ENCODE peak calls at places on chromosomes 16 and 17, in seven cellular contexts. One of them, this sample, is unnamed.

GRCh38 chr17:66493283-66494019 is 191.0 kb downstream of the PRKCA start:
- DNase-seq in uterus: no peak
- DNase-seq in endothelial cell: no peak
- DNase-seq in esophagus squamous epithelium: no peak
- DNase-seq in body of pancreas: no peak
- DNase-seq in A549: peak; percentile 53
- DNase-seq in heart left ventricle: no peak
- DNase-seq in this sample: no peak

GRCh38 chr17:69828087-69828486 is 246.9 kb upstream of the KCNJ16 start:
- DNase-seq in uterus: no peak
- DNase-seq in endothelial cell: no peak
- DNase-seq in esophagus squamous epithelium: no peak
- DNase-seq in body of pancreas: peak; percentile 34
- DNase-seq in A549: no peak
- DNase-seq in heart left ventricle: no peak
- DNase-seq in this sample: no peak

GRCh38 chr16:77683845-77684526 is 38.3 kb upstream of the NUDT7 start:
- DNase-seq in uterus: no peak
- DNase-seq in endothelial cell: no peak
- DNase-seq in esophagus squamous epithelium: no peak
- DNase-seq in body of pancreas: no peak
- DNase-seq in A549: no peak
- DNase-seq in heart left ventricle: no peak
- DNase-seq in this sample: no peak

GRCh38 chr17:68783861-68784260 is 171.3 kb downstream of the ABCA8 start:
- DNase-seq in uterus: no peak
- DNase-seq in endothelial cell: no peak
- DNase-seq in esophagus squamous epithelium: no peak
- DNase-seq in body of pancreas: no peak
- DNase-seq in A549: no peak
- DNase-seq in heart left ventricle: no peak
- DNase-seq in this sample: no peak

GRCh38 chr16:46884513-46885293 is 541 bp downstream of the GPT2 start:
- DNase-seq in uterus: no peak
- DNase-seq in endothelial cell: peak; percentile 25
- DNase-seq in esophagus squamous epithelium: no peak
- DNase-seq in body of pancreas: peak; percentile 67
- DNase-seq in A549: no peak
- DNase-seq in heart left ventricle: no peak
- DNase-seq in this sample: peak; percentile 48

GRCh38 chr16:31477220-31478216 is 5.4 kb upstream of the SLC5A2 start:
- DNase-seq in uterus: no peak
- DNase-seq in endothelial cell: peak; percentile 72
- DNase-seq in esophagus squamous epithelium: no peak
- DNase-seq in body of pancreas: peak; percentile 88
- DNase-seq in A549: peak; percentile 21
- DNase-seq in heart left ventricle: peak; percentile 72
- DNase-seq in this sample: peak; percentile 80

GRCh38 chr16:74315059-74315458 is 18.4 kb downstream of the PSMD7 start:
- DNase-seq in uterus: no peak
- DNase-seq in endothelial cell: no peak
- DNase-seq in esophagus squamous epithelium: no peak
- DNase-seq in body of pancreas: no peak
- DNase-seq in A549: no peak
- DNase-seq in heart left ventricle: no peak
- DNase-seq in this sample: no peak

GRCh38 chr16:19860146-19861030 is 24.3 kb downstream of the GPRC5B start:
- DNase-seq in uterus: no peak
- DNase-seq in endothelial cell: no peak
- DNase-seq in esophagus squamous epithelium: no peak
- DNase-seq in body of pancreas: no peak
- DNase-seq in A549: no peak
- DNase-seq in heart left ventricle: no peak
- DNase-seq in this sample: no peak

GRCh38 chr17:30393911-30394867 is 15.5 kb downstream of the CPD start:
- DNase-seq in uterus: no peak
- DNase-seq in endothelial cell: no peak
- DNase-seq in esophagus squamous epithelium: no peak
- DNase-seq in body of pancreas: no peak
- DNase-seq in A549: no peak
- DNase-seq in heart left ventricle: no peak
- DNase-seq in this sample: no peak

GRCh38 chr16:84065536-84066132 is 23.0 kb upstream of the SLC38A8 start:
- DNase-seq in uterus: no peak
- DNase-seq in endothelial cell: peak; percentile 54
- DNase-seq in esophagus squamous epithelium: no peak
- DNase-seq in body of pancreas: peak; percentile 54
- DNase-seq in A549: peak; percentile 62
- DNase-seq in heart left ventricle: no peak
- DNase-seq in this sample: peak; percentile 73

GRCh38 chr17:17508019-17508535 is 11.9 kb upstream of the RASD1 start:
- DNase-seq in uterus: no peak
- DNase-seq in endothelial cell: no peak
- DNase-seq in esophagus squamous epithelium: no peak
- DNase-seq in body of pancreas: no peak
- DNase-seq in A549: no peak
- DNase-seq in heart left ventricle: no peak
- DNase-seq in this sample: no peak

GRCh38 chr16:52731219-52731875 is 184.4 kb upstream of the TOX3 start:
- DNase-seq in uterus: no peak
- DNase-seq in endothelial cell: no peak
- DNase-seq in esophagus squamous epithelium: no peak
- DNase-seq in body of pancreas: no peak
- DNase-seq in A549: no peak
- DNase-seq in heart left ventricle: no peak
- DNase-seq in this sample: no peak

GRCh38 chr16:57187508-57187854 is 1.4 kb downstream of the RSPRY1 start:
- DNase-seq in uterus: no peak
- DNase-seq in endothelial cell: no peak
- DNase-seq in esophagus squamous epithelium: no peak
- DNase-seq in body of pancreas: peak; percentile 26
- DNase-seq in A549: no peak
- DNase-seq in heart left ventricle: no peak
- DNase-seq in this sample: no peak

GRCh38 chr16:23670137-23670776 is 8.4 kb upstream of the PLK1 start:
- DNase-seq in uterus: no peak
- DNase-seq in endothelial cell: no peak
- DNase-seq in esophagus squamous epithelium: no peak
- DNase-seq in body of pancreas: no peak
- DNase-seq in A549: no peak
- DNase-seq in heart left ventricle: no peak
- DNase-seq in this sample: no peak

GRCh38 chr16:4467916-4468315 is 6.5 kb downstream of the NMRAL1 start:
- DNase-seq in uterus: no peak
- DNase-seq in endothelial cell: no peak
- DNase-seq in esophagus squamous epithelium: no peak
- DNase-seq in body of pancreas: no peak
- DNase-seq in A549: no peak
- DNase-seq in heart left ventricle: no peak
- DNase-seq in this sample: no peak

GRCh38 chr17:27532269-27533067 is 76.2 kb downstream of the KSR1 start:
- DNase-seq in uterus: no peak
- DNase-seq in endothelial cell: no peak
- DNase-seq in esophagus squamous epithelium: no peak
- DNase-seq in body of pancreas: peak; percentile 82
- DNase-seq in A549: no peak
- DNase-seq in heart left ventricle: no peak
- DNase-seq in this sample: no peak

GRCh38 chr17:41666336-41666680 is 22.4 kb upstream of the EIF1 start:
- DNase-seq in uterus: no peak
- DNase-seq in endothelial cell: peak; percentile 26
- DNase-seq in esophagus squamous epithelium: no peak
- DNase-seq in body of pancreas: peak; percentile 60
- DNase-seq in A549: peak; percentile 73
- DNase-seq in heart left ventricle: peak; percentile 60
- DNase-seq in this sample: no peak

GRCh38 chr16:27579086-27579980 is 29.4 kb downstream of the KATNIP start:
- DNase-seq in uterus: no peak
- DNase-seq in endothelial cell: no peak
- DNase-seq in esophagus squamous epithelium: no peak
- DNase-seq in body of pancreas: peak; percentile 28
- DNase-seq in A549: no peak
- DNase-seq in heart left ventricle: no peak
- DNase-seq in this sample: no peak

GRCh38 chr17:44830359-44831269 is 527 bp upstream of the GJC1 start:
- DNase-seq in uterus: peak; percentile 43
- DNase-seq in endothelial cell: peak; percentile 40
- DNase-seq in esophagus squamous epithelium: no peak
- DNase-seq in body of pancreas: peak; percentile 18
- DNase-seq in A549: peak; percentile 59
- DNase-seq in heart left ventricle: no peak
- DNase-seq in this sample: no peak

DNA sequence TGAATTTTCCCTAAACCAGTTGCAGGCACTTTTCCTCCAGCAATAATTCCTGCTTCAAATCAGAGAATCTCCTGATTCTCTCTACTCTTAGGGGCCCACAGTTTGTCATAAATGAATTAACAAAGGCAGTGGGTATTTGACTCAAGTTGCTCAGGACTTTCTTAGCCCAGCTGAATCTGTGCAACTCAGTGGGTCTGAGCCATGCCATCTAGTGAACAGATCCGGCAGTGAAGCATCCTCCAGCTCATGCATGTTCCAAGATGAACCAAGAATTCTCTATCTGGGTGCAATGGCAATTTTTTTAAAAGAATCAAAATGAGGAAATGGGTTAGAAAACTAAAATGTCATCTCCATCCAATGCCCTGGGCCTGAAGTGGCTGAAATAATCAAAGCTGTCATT is 575.2 kb upstream of the CDH11 start:
- DNase-seq in uterus: no peak
- DNase-seq in endothelial cell: no peak
- DNase-seq in esophagus squamous epithelium: no peak
- DNase-seq in body of pancreas: no peak
- DNase-seq in A549: no peak
- DNase-seq in heart left ventricle: no peak
- DNase-seq in this sample: no peak
- TF ChIP-seq CTCF in uterus: no peak
- TF ChIP-seq CTCF in endothelial cell: no peak
- TF ChIP-seq CTCF in esophagus squamous epithelium: no peak
- TF ChIP-seq CTCF in body of pancreas: no peak
- TF ChIP-seq CTCF in A549: no peak
- TF ChIP-seq CTCF in heart left ventricle: no peak
- TF ChIP-seq CTCF in this sample: no peak

GRCh38 chr17:71234349-71234748 is 886.5 kb upstream of the SOX9 start:
- DNase-seq in uterus: no peak
- DNase-seq in endothelial cell: no peak
- DNase-seq in esophagus squamous epithelium: no peak
- DNase-seq in body of pancreas: no peak
- DNase-seq in A549: no peak
- DNase-seq in heart left ventricle: no peak
- DNase-seq in this sample: no peak

GRCh38 chr17:71232801-71233559 is 887.8 kb upstream of the SOX9 start:
- DNase-seq in uterus: no peak
- DNase-seq in endothelial cell: no peak
- DNase-seq in esophagus squamous epithelium: no peak
- DNase-seq in body of pancreas: peak; percentile 11
- DNase-seq in A549: no peak
- DNase-seq in heart left ventricle: no peak
- DNase-seq in this sample: no peak

GRCh38 chr17:71237903-71238538 is 882.8 kb upstream of the SOX9 start:
- DNase-seq in uterus: no peak
- DNase-seq in endothelial cell: no peak
- DNase-seq in esophagus squamous epithelium: no peak
- DNase-seq in body of pancreas: no peak
- DNase-seq in A549: peak; percentile 37
- DNase-seq in heart left ventricle: no peak
- DNase-seq in this sample: no peak
- TF ChIP-seq CTCF in uterus: no peak
- TF ChIP-seq CTCF in endothelial cell: no peak
- TF ChIP-seq CTCF in esophagus squamous epithelium: peak; percentile 38
- TF ChIP-seq CTCF in body of pancreas: peak; percentile 36
- TF ChIP-seq CTCF in A549: peak; percentile 43
- TF ChIP-seq CTCF in heart left ventricle: no peak
- TF ChIP-seq CTCF in this sample: no peak

GRCh38 chr17:55177159-55177913 is 87.4 kb upstream of the HLF start:
- DNase-seq in uterus: no peak
- DNase-seq in endothelial cell: no peak
- DNase-seq in esophagus squamous epithelium: no peak
- DNase-seq in body of pancreas: no peak
- DNase-seq in A549: peak; percentile 29
- DNase-seq in heart left ventricle: no peak
- DNase-seq in this sample: no peak
- TF ChIP-seq CTCF in uterus: no peak
- TF ChIP-seq CTCF in endothelial cell: no peak
- TF ChIP-seq CTCF in esophagus squamous epithelium: no peak
- TF ChIP-seq CTCF in body of pancreas: no peak
- TF ChIP-seq CTCF in A549: peak; percentile 13
- TF ChIP-seq CTCF in heart left ventricle: no peak
- TF ChIP-seq CTCF in this sample: no peak

GRCh38 chr17:2415081-2415480 is 14.2 kb upstream of the MNT start:
- DNase-seq in uterus: no peak
- DNase-seq in endothelial cell: no peak
- DNase-seq in esophagus squamous epithelium: no peak
- DNase-seq in body of pancreas: no peak
- DNase-seq in A549: no peak
- DNase-seq in heart left ventricle: no peak
- DNase-seq in this sample: no peak

GRCh38 chr17:2416010-2416734 is 15.3 kb upstream of the MNT start:
- DNase-seq in uterus: peak; percentile 95
- DNase-seq in endothelial cell: peak; percentile 95
- DNase-seq in esophagus squamous epithelium: no peak
- DNase-seq in body of pancreas: peak; percentile 91
- DNase-seq in A549: peak; percentile 84
- DNase-seq in heart left ventricle: peak; percentile 92
- DNase-seq in this sample: peak; percentile 93

GRCh38 chr17:2414665-2415064 is 13.8 kb upstream of the MNT start:
- DNase-seq in uterus: no peak
- DNase-seq in endothelial cell: no peak
- DNase-seq in esophagus squamous epithelium: no peak
- DNase-seq in body of pancreas: no peak
- DNase-seq in A549: no peak
- DNase-seq in heart left ventricle: no peak
- DNase-seq in this sample: no peak

GRCh38 chr17:2410951-2411350 is 10.1 kb upstream of the MNT start:
- DNase-seq in uterus: no peak
- DNase-seq in endothelial cell: no peak
- DNase-seq in esophagus squamous epithelium: no peak
- DNase-seq in body of pancreas: no peak
- DNase-seq in A549: peak; percentile 12
- DNase-seq in heart left ventricle: no peak
- DNase-seq in this sample: no peak

GRCh38 chr17:2412561-2413021 is 11.7 kb upstream of the MNT start:
- DNase-seq in uterus: no peak
- DNase-seq in endothelial cell: peak; percentile 29
- DNase-seq in esophagus squamous epithelium: no peak
- DNase-seq in body of pancreas: peak; percentile 88
- DNase-seq in A549: no peak
- DNase-seq in heart left ventricle: no peak
- DNase-seq in this sample: peak; percentile 41
- TF ChIP-seq CTCF in uterus: no peak
- TF ChIP-seq CTCF in endothelial cell: no peak
- TF ChIP-seq CTCF in esophagus squamous epithelium: no peak
- TF ChIP-seq CTCF in body of pancreas: peak; percentile 19
- TF ChIP-seq CTCF in A549: peak; percentile 14
- TF ChIP-seq CTCF in heart left ventricle: no peak
- TF ChIP-seq CTCF in this sample: no peak

GRCh38 chr17:78977681-78977943 is 2.1 kb downstream of the LGALS3BP start:
- DNase-seq in uterus: no peak
- DNase-seq in endothelial cell: no peak
- DNase-seq in esophagus squamous epithelium: no peak
- DNase-seq in body of pancreas: no peak
- DNase-seq in A549: no peak
- DNase-seq in heart left ventricle: no peak
- DNase-seq in this sample: no peak
- TF ChIP-seq CTCF in uterus: no peak
- TF ChIP-seq CTCF in endothelial cell: no peak
- TF ChIP-seq CTCF in esophagus squamous epithelium: no peak
- TF ChIP-seq CTCF in body of pancreas: no peak
- TF ChIP-seq CTCF in A549: no peak
- TF ChIP-seq CTCF in heart left ventricle: no peak
- TF ChIP-seq CTCF in this sample: no peak